ENCODE peak calls at places on chromosomes 6 and 20, in five cellular contexts. One of them, this sample, is unnamed.

GRCh38 chr6:5670381-5670780 is 336.3 kb downstream of the NRN1 start:
- ATAC-seq in K562: no peak
- ATAC-seq in HepG2: no peak
- ATAC-seq in right cardiac atrium: no peak
- ATAC-seq in pancreas: no peak
- ATAC-seq in this sample: no peak

GRCh38 chr6:4942673-4943009 is 61.2 kb downstream of the RPP40 start:
- ATAC-seq in right cardiac atrium: peak; percentile 42
- ATAC-seq in HepG2: peak; percentile 59
- ATAC-seq in pancreas: no peak
- ATAC-seq in K562: peak; percentile 7
- ATAC-seq in this sample: no peak

GRCh38 chr6:46781478-46782378 is 11.5 kb upstream of the MEP1A start:
- ATAC-seq in K562: peak; percentile 82
- ATAC-seq in HepG2: peak; percentile 83
- ATAC-seq in pancreas: peak; percentile 80
- ATAC-seq in right cardiac atrium: no peak
- ATAC-seq in this sample: no peak

GRCh38 chr6:2344319-2344905 is 99.0 kb upstream of the GMDS start:
- ATAC-seq in right cardiac atrium: peak; percentile 84
- ATAC-seq in K562: no peak
- ATAC-seq in pancreas: no peak
- ATAC-seq in HepG2: no peak
- ATAC-seq in this sample: no peak

GRCh38 chr6:45430590-45431202 is 53.0 kb upstream of the SUPT3H start:
- ATAC-seq in HepG2: no peak
- ATAC-seq in right cardiac atrium: no peak
- ATAC-seq in pancreas: no peak
- ATAC-seq in K562: peak; percentile 58
- ATAC-seq in this sample: no peak

GRCh38 chr20:14055127-14055742 is 59.9 kb downstream of the MACROD2 start:
- ATAC-seq in HepG2: peak; percentile 70
- ATAC-seq in pancreas: peak; percentile 80
- ATAC-seq in right cardiac atrium: no peak
- ATAC-seq in K562: no peak
- ATAC-seq in this sample: no peak

GRCh38 chr6:29509239-29509638 is 21.5 kb upstream of the MAS1L start:
- ATAC-seq in right cardiac atrium: no peak
- ATAC-seq in pancreas: no peak
- ATAC-seq in HepG2: no peak
- ATAC-seq in K562: no peak
- ATAC-seq in this sample: no peak

GRCh38 chr6:114342086-114342825 is 567 bp downstream of the HS3ST5 start:
- ATAC-seq in pancreas: peak; percentile 31
- ATAC-seq in right cardiac atrium: no peak
- ATAC-seq in K562: no peak
- ATAC-seq in HepG2: peak; percentile 60
- ATAC-seq in this sample: no peak

GRCh38 chr6:14730654-14731053 is 515.2 kb upstream of the JARID2 start:
- ATAC-seq in K562: no peak
- ATAC-seq in HepG2: no peak
- ATAC-seq in pancreas: no peak
- ATAC-seq in right cardiac atrium: no peak
- ATAC-seq in this sample: no peak
- H3K4me1 ChIP-seq in K562: peaks cover 72% of the 10 kb centered on the region
- H3K4me1 ChIP-seq in HepG2: no peaks in the 10 kb centered on the region
- H3K4me1 ChIP-seq in pancreas: no peaks in the 10 kb centered on the region
- H3K4me1 ChIP-seq in right cardiac atrium: no peaks in the 10 kb centered on the region
- H3K4me1 ChIP-seq in this sample: no peaks in the 10 kb centered on the region

GRCh38 chr20:41566896-41567527 is 51.2 kb downstream of the CHD6 start:
- ATAC-seq in HepG2: peak; percentile 65
- ATAC-seq in K562: peak; percentile 92
- ATAC-seq in pancreas: no peak
- ATAC-seq in right cardiac atrium: peak; percentile 31
- ATAC-seq in this sample: no peak
- H3K27ac ChIP-seq in HepG2: no peak overlapping the region
- H3K27ac ChIP-seq in K562: no peak overlapping the region
- H3K27ac ChIP-seq in pancreas: no peak overlapping the region
- H3K27ac ChIP-seq in right cardiac atrium: no peak overlapping the region
- H3K27ac ChIP-seq in this sample: no peak overlapping the region

DNA sequence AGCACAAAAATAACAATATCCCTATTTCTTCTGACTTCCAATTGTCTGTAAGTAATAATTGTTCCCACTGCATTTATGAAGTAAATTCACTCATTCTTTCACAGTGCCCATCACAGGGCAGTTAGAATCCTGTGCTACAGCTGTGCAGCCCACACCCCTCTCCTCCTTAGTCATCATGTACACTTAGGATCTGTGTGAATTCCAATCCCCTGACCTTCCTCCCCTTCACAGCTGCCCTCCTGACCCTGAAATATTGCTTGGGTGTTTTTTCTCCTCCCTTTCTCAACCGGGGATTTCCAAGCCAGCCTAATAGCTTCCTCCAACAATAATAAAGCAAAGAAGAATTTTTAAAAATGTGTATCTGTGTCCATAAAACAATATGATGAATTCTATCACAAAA is 91.5 kb upstream of the BEND6 start:
- ATAC-seq in right cardiac atrium: peak; percentile 51
- ATAC-seq in HepG2: peak; percentile 78
- ATAC-seq in K562: no peak
- ATAC-seq in pancreas: peak; percentile 64
- ATAC-seq in this sample: no peak
- H3K4me1 ChIP-seq in right cardiac atrium: peaks cover 4% of the 10 kb centered on the region
- H3K4me1 ChIP-seq in HepG2: peaks cover 15% of the 10 kb centered on the region
- H3K4me1 ChIP-seq in K562: no peaks in the 10 kb centered on the region
- H3K4me1 ChIP-seq in pancreas: no peaks in the 10 kb centered on the region
- H3K4me1 ChIP-seq in this sample: peaks cover 19% of the 10 kb centered on the region

GRCh38 chr20:44683263-44684046 is 31.7 kb upstream of the CCN5 start:
- ATAC-seq in HepG2: peak; percentile 80
- ATAC-seq in pancreas: peak; percentile 92
- ATAC-seq in right cardiac atrium: peak; percentile 45
- ATAC-seq in K562: peak; percentile 93
- ATAC-seq in this sample: no peak

GRCh38 chr20:44684047-44684965 is 30.9 kb upstream of the CCN5 start:
- ATAC-seq in HepG2: peak; percentile 63
- ATAC-seq in right cardiac atrium: peak; percentile 34
- ATAC-seq in pancreas: peak; percentile 53
- ATAC-seq in K562: no peak
- ATAC-seq in this sample: no peak

GRCh38 chr20:44689809-44690208 is 25.4 kb upstream of the CCN5 start:
- ATAC-seq in right cardiac atrium: no peak
- ATAC-seq in pancreas: no peak
- ATAC-seq in HepG2: no peak
- ATAC-seq in K562: no peak
- ATAC-seq in this sample: no peak

GRCh38 chr20:44688053-44688625 is 27.0 kb upstream of the CCN5 start:
- ATAC-seq in K562: no peak
- ATAC-seq in pancreas: no peak
- ATAC-seq in right cardiac atrium: no peak
- ATAC-seq in HepG2: no peak
- ATAC-seq in this sample: no peak

DNA sequence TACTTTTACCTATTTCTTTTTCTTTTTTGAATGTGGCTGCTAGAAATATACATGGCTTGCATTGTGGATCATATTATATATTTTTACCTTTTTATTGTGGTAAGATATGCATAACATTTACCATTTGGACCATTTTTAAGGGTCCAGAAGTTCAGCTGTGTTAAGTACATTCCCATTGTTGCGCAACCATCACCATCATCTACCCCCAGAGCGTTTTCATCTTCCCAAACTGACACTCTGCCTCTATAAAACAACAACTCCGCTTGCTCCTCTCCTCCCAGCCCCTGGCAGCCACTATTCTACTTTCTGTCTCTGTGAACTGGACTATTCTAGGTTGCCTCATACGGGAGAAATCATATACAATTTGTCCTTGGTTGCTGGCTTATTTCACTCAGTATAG is 28.2 kb upstream of the CCN5 start:
- ATAC-seq in K562: no peak
- ATAC-seq in HepG2: no peak
- ATAC-seq in right cardiac atrium: no peak
- ATAC-seq in pancreas: no peak
- ATAC-seq in this sample: no peak
- H3K27ac ChIP-seq in K562: no peak overlapping the region
- H3K27ac ChIP-seq in HepG2: no peak overlapping the region
- H3K27ac ChIP-seq in right cardiac atrium: no peak overlapping the region
- H3K27ac ChIP-seq in pancreas: no peak overlapping the region
- H3K27ac ChIP-seq in this sample: no peak overlapping the region

DNA sequence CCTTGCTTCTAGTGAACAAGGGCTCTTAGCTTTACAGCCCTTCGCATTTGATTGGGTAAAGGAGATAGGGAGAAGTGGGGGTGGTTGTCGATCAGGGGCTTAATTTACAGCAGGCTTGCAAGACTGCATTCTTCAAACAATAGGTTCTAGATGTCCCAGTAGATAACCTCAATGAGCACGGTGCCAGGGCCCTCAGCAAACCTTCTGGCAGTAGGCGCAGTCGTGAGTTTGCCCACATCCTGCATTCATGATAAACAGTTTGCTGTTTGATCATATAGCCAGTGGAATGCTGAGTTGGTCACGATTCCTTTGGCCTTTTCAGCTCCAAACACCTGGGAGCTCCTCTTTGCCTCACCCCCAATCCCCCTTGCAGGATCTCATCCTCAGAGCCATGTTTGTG is 27.5 kb downstream of the SUN5 start:
- ATAC-seq in pancreas: no peak
- ATAC-seq in K562: no peak
- ATAC-seq in right cardiac atrium: no peak
- ATAC-seq in HepG2: no peak
- ATAC-seq in this sample: no peak
- H3K4me1 ChIP-seq in pancreas: no peaks in the 10 kb centered on the region
- H3K4me1 ChIP-seq in K562: peaks cover 8% of the 10 kb centered on the region
- H3K4me1 ChIP-seq in right cardiac atrium: no peaks in the 10 kb centered on the region
- H3K4me1 ChIP-seq in HepG2: peaks cover 82% of the 10 kb centered on the region
- H3K4me1 ChIP-seq in this sample: no peaks in the 10 kb centered on the region